ENCODE peak calls at places on chromosomes 13 and 19, in ten cellular contexts. P, U, C, Y, K, L, N, X, E and S are unnamed samples.

GRCh38 chr13:107767119-107767518 is 448.2 kb downstream of the LIG4 start:
- DNase-seq in P (no peak), U (peak), C (no peak), Y (no peak), K (no peak), L (no peak), N (no peak), X (no peak), E (no peak), S (no peak)

GRCh38 chr13:21703846-21704245 is 33.0 kb downstream of the FGF9 start:
- DNase-seq in P (no peak), U (no peak), C (no peak), Y (no peak), K (no peak), L (no peak), N (no peak), X (no peak), E (no peak), S (peak)

GRCh38 chr19:48510421-48511268 is 990 bp downstream of the LMTK3 start:
- DNase-seq in P (peak), U (peak), C (peak), Y (peak), K (peak), L (peak), N (peak), X (peak), E (peak), S (no peak)

GRCh38 chr19:32627714-32628253 is 46.8 kb downstream of the PDCD5 start:
- DNase-seq in P (no peak), U (peak), C (no peak), Y (no peak), K (no peak), L (no peak), N (no peak), X (no peak), E (no peak), S (no peak)

GRCh38 chr13:64165826-64166225 is 2750.2 kb upstream of the PCDH20 start:
- DNase-seq in P (no peak), U (no peak), C (no peak), Y (no peak), K (no peak), L (no peak), N (no peak), X (no peak), E (no peak), S (no peak)

GRCh38 chr13:40664100-40665060 is 2.1 kb downstream of the FOXO1 start:
- DNase-seq in P (no peak), U (peak), C (peak), Y (peak), K (peak), L (peak), N (peak), X (peak), E (peak), S (no peak)

GRCh38 chr19:17872251-17873001 is 681 bp downstream of the SLC5A5 start:
- DNase-seq in P (no peak), U (no peak), C (no peak), Y (no peak), K (no peak), L (no peak), N (no peak), X (no peak), E (no peak), S (no peak)

GRCh38 chr13:78875792-78876580 is 217.0 kb upstream of the OBI1 start:
- DNase-seq in P (no peak), U (no peak), C (no peak), Y (no peak), K (no peak), L (no peak), N (no peak), X (no peak), E (no peak), S (no peak)

GRCh38 chr13:80873589-80873988 is 532.7 kb upstream of the SPRY2 start:
- DNase-seq in P (no peak), U (no peak), C (no peak), Y (no peak), K (no peak), L (peak), N (no peak), X (no peak), E (no peak), S (no peak)

GRCh38 chr19:1370579-1371361 is 12.9 kb upstream of the NDUFS7 start:
- DNase-seq in P (no peak), U (no peak), C (no peak), Y (no peak), K (peak), L (no peak), N (no peak), X (no peak), E (no peak), S (no peak)

GRCh38 chr13:66940113-66940512 is 290.0 kb downstream of the PCDH9 start:
- DNase-seq in P (no peak), U (no peak), C (no peak), Y (no peak), K (no peak), L (no peak), N (peak), X (no peak), E (no peak), S (peak)

GRCh38 chr19:2512523-2513431 is 36.9 kb downstream of the GADD45B start:
- DNase-seq in P (no peak), U (no peak), C (no peak), Y (no peak), K (no peak), L (no peak), N (no peak), X (no peak), E (no peak), S (no peak)

GRCh38 chr19:10270180-10270615 is 722 bp upstream of the ICAM1 start:
- DNase-seq in P (no peak), U (no peak), C (peak), Y (peak), K (peak), L (peak), N (no peak), X (peak), E (peak), S (no peak)